ENCODE peak calls at places on chromosome 13, in eight cellular contexts. H is H9, P is uterus, C is psoas muscle, L is gastrocnemius medialis, J is stomach, E is WERI-Rb-1, U is dorsolateral prefrontal cortex. G is an unnamed sample.

GRCh38 chr13:60111726-60112125 is 52.0 kb downstream of the DIAPH3 start:
- DNase-seq in L (no peak), P (no peak), J (no peak), H (no peak), U (no peak), E (no peak), C (no peak), G (no peak)

GRCh38 chr13:58165617-58166016 is 534.1 kb downstream of the PCDH17 start:
- DNase-seq in H (no peak), J (no peak), E (no peak), C (no peak), L (no peak), P (no peak), U (no peak), G (no peak)

GRCh38 chr13:41313659-41314197 is 2.7 kb downstream of the NAA16 start:
- DNase-seq in C (no peak), U (no peak), E (no peak), P (no peak), H (no peak), J (no peak), L (no peak), G (no peak)

GRCh38 chr13:44448875-44449274 is 75.3 kb downstream of the SERP2 start:
- DNase-seq in U (no peak), C (no peak), P (no peak), L (no peak), J (no peak), H (no peak), E (no peak), G (no peak)

GRCh38 chr13:95893861-95894260 is 159.3 kb downstream of the UGGT2 start:
- DNase-seq in U (no peak), H (no peak), P (no peak), E (no peak), C (no peak), L (no peak), J (no peak), G (peak; percentile 7)

GRCh38 chr13:46555722-46556121 is 2.8 kb downstream of the LRCH1 start:
- DNase-seq in P (no peak), C (no peak), E (no peak), L (no peak), U (no peak), J (no peak), H (no peak), G (no peak)

GRCh38 chr13:62320731-62321130 is 905.1 kb upstream of the PCDH20 start:
- DNase-seq in J (no peak), U (no peak), E (no peak), C (no peak), P (no peak), L (no peak), H (no peak), G (no peak)

GRCh38 chr13:50676602-50677001 is 166.9 kb downstream of the DLEU7 start:
- DNase-seq in E (no peak), U (no peak), P (no peak), L (no peak), H (no peak), J (no peak), C (no peak), G (no peak)

GRCh38 chr13:76886005-76886291 is 257 bp downstream of the KCTD12 start:
- DNase-seq in U (no peak), L (no peak), P (no peak), H (no peak), J (no peak), E (no peak), C (no peak), G (no peak)

GRCh38 chr13:38697628-38698333 is 10.9 kb downstream of the FREM2 start:
- DNase-seq in U (no peak), L (peak; percentile 33), C (no peak), H (no peak), P (no peak), J (no peak), E (no peak), G (peak; percentile 31)

GRCh38 chr13:82356667-82357066 is 1525.6 kb downstream of the SLITRK1 start:
- DNase-seq in C (no peak), H (no peak), J (no peak), E (no peak), L (no peak), U (no peak), P (no peak), G (peak; percentile 4)

GRCh38 chr13:96551540-96551939 is 442.7 kb downstream of the OXGR1 start:
- DNase-seq in J (no peak), C (no peak), U (no peak), H (no peak), E (no peak), P (no peak), L (no peak), G (no peak)

GRCh38 chr13:97852181-97852874 is 101.1 kb upstream of the IPO5 start:
- DNase-seq in J (no peak), E (no peak), C (no peak), H (no peak), P (no peak), U (no peak), L (no peak), G (no peak)

GRCh38 chr13:47215741-47216140 is 318.9 kb upstream of the HTR2A start:
- DNase-seq in U (no peak), H (no peak), E (no peak), L (no peak), P (no peak), J (no peak), C (no peak), G (no peak)

GRCh38 chr13:67278230-67278629 is 48.1 kb upstream of the PCDH9 start:
- DNase-seq in U (no peak), P (no peak), J (no peak), C (no peak), H (no peak), E (no peak), L (no peak), G (no peak)

GRCh38 chr13:35255241-35255640 is 221.2 kb downstream of the MAB21L1 start:
- DNase-seq in C (no peak), U (peak; percentile 91), J (no peak), E (no peak), L (no peak), P (no peak), H (no peak), G (no peak)

GRCh38 chr13:24632382-24633121 is 47.7 kb upstream of the ATP12A start:
- DNase-seq in U (no peak), E (no peak), H (no peak), P (no peak), L (no peak), J (no peak), C (no peak), G (no peak)

GRCh38 chr13:59111711-59112110 is 1052.0 kb downstream of the DIAPH3 start:
- DNase-seq in H (no peak), J (no peak), L (no peak), P (no peak), E (no peak), C (no peak), U (no peak), G (no peak)

GRCh38 chr13:26784704-26785639 is 24.4 kb upstream of the GPR12 start:
- DNase-seq in C (no peak), H (peak; percentile 62), E (no peak), P (no peak), J (no peak), L (no peak), U (no peak), G (peak; percentile 50)

GRCh38 chr13:48334534-48335127 is 31.1 kb downstream of the RB1 start:
- DNase-seq in L (no peak), E (no peak), P (no peak), H (no peak), U (no peak), J (no peak), C (no peak), G (peak; percentile 31)

GRCh38 chr13:33642374-33643065 is 175.4 kb upstream of the RFC3 start:
- DNase-seq in C (peak; percentile 55), L (peak; percentile 75), H (no peak), P (peak; percentile 83), U (no peak), E (no peak), J (no peak), G (peak; percentile 7)

GRCh38 chr13:50629497-50629896 is 214.0 kb downstream of the DLEU7 start:
- DNase-seq in U (no peak), H (no peak), J (no peak), C (no peak), L (no peak), P (no peak), E (no peak), G (no peak)

GRCh38 chr13:51328488-51328887 is 11.0 kb upstream of the SERPINE3 start:
- DNase-seq in J (no peak), U (no peak), H (peak; percentile 94), L (no peak), C (no peak), P (no peak), E (peak; percentile 83), G (peak; percentile 94)

GRCh38 chr13:52599037-52599852 is 43.0 kb upstream of the HNRNPA1L2 start:
- DNase-seq in E (no peak), H (no peak), L (no peak), P (no peak), J (no peak), C (no peak), U (no peak), G (peak; percentile 23)

GRCh38 chr13:107807306-107808073 is 407.8 kb downstream of the LIG4 start:
- DNase-seq in L (no peak), J (no peak), P (no peak), U (no peak), E (no peak), H (no peak), C (no peak), G (no peak)

GRCh38 chr13:114017028-114017630 is 43.3 kb upstream of the C13orf46 start:
- DNase-seq in H (peak; percentile 58), P (no peak), E (peak; percentile 56), C (peak; percentile 16), U (no peak), L (no peak), J (no peak), G (peak; percentile 45)
- H3K27me3 ChIP-seq in H (no peaks in the 10 kb centered on the region), P (no peaks in the 10 kb centered on the region), E (no peaks in the 10 kb centered on the region), C (no peaks in the 10 kb centered on the region), U (no peaks in the 10 kb centered on the region), L (no peaks in the 10 kb centered on the region), J (no peaks in the 10 kb centered on the region), G (no peaks in the 10 kb centered on the region)

GRCh38 chr13:30857018-30857417 is 49.1 kb upstream of the MEDAG start:
- DNase-seq in P (no peak), L (no peak), E (no peak), C (no peak), J (no peak), U (no peak), H (no peak), G (no peak)
- TF ChIP-seq CTCF in P (no peak), L (no peak), E (no peak), C (no peak), J (no peak), U (no peak), H (no peak), G (no peak)

DNA sequence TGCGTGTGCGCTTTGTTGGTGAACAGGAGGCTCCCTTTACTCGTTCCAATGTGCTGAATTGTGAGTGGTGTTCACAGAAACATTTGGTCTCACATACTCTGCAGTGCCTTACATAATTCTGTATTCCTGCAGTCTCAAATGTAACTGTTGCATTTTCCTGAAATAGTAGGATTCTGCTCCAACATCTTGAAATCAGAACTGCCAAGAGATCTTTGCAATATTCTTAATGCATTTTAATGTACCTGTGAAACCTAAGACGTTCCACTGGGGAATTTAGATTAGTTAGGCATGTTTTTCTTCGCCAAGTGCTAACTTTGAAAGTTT is 166.5 kb downstream of the SLC7A1 start:
- DNase-seq in U (no peak), J (no peak), L (no peak), E (no peak), P (no peak), H (no peak), C (no peak), G (no peak)
- H3K27me3 ChIP-seq in U (no peaks in the 10 kb centered on the region), J (peaks cover 57% of the 10 kb centered on the region), L (peaks cover 5% of the 10 kb centered on the region), E (peaks cover 5% of the 10 kb centered on the region), P (no peaks in the 10 kb centered on the region), H (no peaks in the 10 kb centered on the region), C (no peaks in the 10 kb centered on the region), G (peaks cover 41% of the 10 kb centered on the region)

GRCh38 chr13:91313103-91313502 is 34.4 kb upstream of the MIR17HG start:
- DNase-seq in L (no peak), J (no peak), U (no peak), C (no peak), P (no peak), E (no peak), H (no peak), G (peak; percentile 56)
- TF ChIP-seq CTCF in L (peak; percentile 28), J (no peak), U (peak; percentile 60), C (peak; percentile 50), P (peak; percentile 31), E (peak; percentile 52), H (peak; percentile 65), G (peak; percentile 58)